ENCODE peak calls at places on chromosome 10, in five cellular contexts. K, T, U, E and Q are unnamed samples.

GRCh38 chr10:93954726-93955363 is 38.9 kb upstream of the PLCE1 start:
- DNase-seq in U (no peak), T (no peak), E (no peak), K (no peak), Q (no peak)

GRCh38 chr10:74050653-74051052 is 52.7 kb downstream of the VCL start:
- DNase-seq in U (no peak), T (no peak), E (no peak), K (no peak), Q (no peak)

GRCh38 chr10:132132391-132132841 is 54.3 kb upstream of the DPYSL4 start:
- DNase-seq in T (no peak), U (no peak), E (no peak), K (no peak), Q (no peak)

GRCh38 chr10:98257961-98258360 is 10.0 kb downstream of the LOXL4 start:
- DNase-seq in T (no peak), E (no peak), U (no peak), K (no peak), Q (no peak)

GRCh38 chr10:132439025-132439388 is 42.0 kb downstream of the PWWP2B start:
- DNase-seq in E (no peak), U (no peak), T (no peak), K (no peak), Q (no peak)

GRCh38 chr10:95741807-95742528 is 14.0 kb upstream of the ENTPD1 start:
- DNase-seq in E (peak; percentile 60), T (peak; percentile 78), U (no peak), K (no peak), Q (no peak)

GRCh38 chr10:43390791-43391190 is 18.2 kb downstream of the HNRNPF start:
- DNase-seq in U (no peak), T (no peak), E (no peak), K (peak; percentile 42), Q (no peak)

GRCh38 chr10:95355241-95355779 is 64.5 kb upstream of the PDLIM1 start:
- DNase-seq in E (no peak), K (peak; percentile 74), U (no peak), T (no peak), Q (no peak)

GRCh38 chr10:28367865-28368541 is 65.1 kb upstream of the MPP7 start:
- DNase-seq in E (peak; percentile 68), U (no peak), T (no peak), K (no peak), Q (no peak)

GRCh38 chr10:36670616-36671402 is 454.6 kb upstream of the ANKRD30A start:
- DNase-seq in K (no peak), T (no peak), U (no peak), E (no peak), Q (no peak)

GRCh38 chr10:96740579-96741281 is 20.4 kb upstream of the PIK3AP1 start:
- DNase-seq in U (no peak), K (no peak), T (no peak), E (no peak), Q (no peak)

GRCh38 chr10:13105184-13105583 is 5.2 kb downstream of the OPTN start:
- DNase-seq in E (no peak), U (no peak), K (peak; percentile 17), T (no peak), Q (no peak)

DNA sequence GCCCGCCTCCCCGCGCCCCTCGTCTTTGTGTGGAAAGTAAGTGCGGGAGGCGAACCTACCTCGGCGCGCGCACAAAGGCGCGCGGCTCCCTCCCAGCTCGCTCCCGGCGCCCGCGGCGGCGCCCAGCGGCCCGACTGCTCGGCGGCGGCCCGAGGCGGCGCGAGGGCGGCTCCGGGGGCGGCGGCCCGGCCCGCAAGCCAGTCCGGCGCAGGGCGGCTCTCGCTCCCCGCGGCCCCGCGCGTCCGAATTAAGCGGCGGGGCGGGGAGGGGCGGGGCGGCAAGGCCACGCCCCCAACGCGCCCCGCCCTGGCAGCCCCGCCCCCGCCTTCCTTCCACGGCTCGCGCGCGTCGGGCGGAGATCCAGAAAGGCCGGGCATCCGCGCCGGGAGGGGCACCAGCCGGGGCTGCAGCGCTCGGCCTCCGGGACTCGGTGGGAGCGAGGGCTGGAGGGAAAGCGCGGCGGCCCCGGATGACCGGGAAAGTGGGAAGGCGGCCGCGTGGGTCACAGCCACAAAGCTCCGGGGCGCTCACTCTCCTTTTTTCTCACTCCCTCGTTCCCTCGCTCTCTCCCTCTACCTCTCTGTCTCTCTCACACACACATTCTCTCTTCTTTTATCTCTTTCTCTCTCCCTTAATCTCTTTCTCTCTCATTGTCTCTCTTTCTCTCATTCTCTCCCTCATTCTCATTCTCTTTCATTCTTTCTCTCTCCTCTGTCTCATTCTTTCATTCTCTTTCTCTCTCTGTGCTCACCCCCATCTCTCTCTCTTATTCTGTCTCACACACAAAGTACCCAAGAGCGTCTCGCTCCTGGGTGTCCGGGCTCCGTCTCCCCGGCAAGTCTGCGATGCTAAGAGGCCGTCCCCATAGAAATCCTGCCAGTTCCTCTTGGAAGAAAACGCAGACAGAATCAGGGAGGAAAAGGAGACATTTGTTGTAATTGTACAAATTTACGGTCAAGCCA is 170.2 kb downstream of the FAM107B start:
- DNase-seq in K (no peak), T (peak; percentile 71), U (peak; percentile 67), E (no peak), Q (peak; percentile 18)
- TF ChIP-seq ZNF274 in K (no peak), T (no peak), U (no peak), E (no peak), Q (no peak)

GRCh38 chr10:103855852-103856496 is 598 bp upstream of the SH3PXD2A start:
- DNase-seq in T (no peak), E (no peak), K (peak; percentile 52), U (peak; percentile 69), Q (no peak)

GRCh38 chr10:103854265-103854686 is 1.1 kb downstream of the SH3PXD2A start:
- DNase-seq in K (peak; percentile 80), U (peak; percentile 64), E (no peak), T (no peak), Q (no peak)

GRCh38 chr10:103856497-103857175 is 1.3 kb upstream of the SH3PXD2A start:
- DNase-seq in E (no peak), T (no peak), U (no peak), K (peak; percentile 19), Q (no peak)

GRCh38 chr10:103854687-103855423 is 521 bp downstream of the SH3PXD2A start:
- DNase-seq in U (peak; percentile 76), K (no peak), E (no peak), T (no peak), Q (no peak)

GRCh38 chr10:103855424-103855823 is at the start of gene SH3PXD2A:
- DNase-seq in T (no peak), U (peak; percentile 78), E (no peak), K (peak; percentile 19), Q (no peak)
- H3K27ac ChIP-seq in T (no peak within 1 kb of the TSS), U (no peak within 1 kb of the TSS), E (no peak within 1 kb of the TSS), K (peak within 1 kb of the TSS; percentile 76), Q (no peak within 1 kb of the TSS)

DNA sequence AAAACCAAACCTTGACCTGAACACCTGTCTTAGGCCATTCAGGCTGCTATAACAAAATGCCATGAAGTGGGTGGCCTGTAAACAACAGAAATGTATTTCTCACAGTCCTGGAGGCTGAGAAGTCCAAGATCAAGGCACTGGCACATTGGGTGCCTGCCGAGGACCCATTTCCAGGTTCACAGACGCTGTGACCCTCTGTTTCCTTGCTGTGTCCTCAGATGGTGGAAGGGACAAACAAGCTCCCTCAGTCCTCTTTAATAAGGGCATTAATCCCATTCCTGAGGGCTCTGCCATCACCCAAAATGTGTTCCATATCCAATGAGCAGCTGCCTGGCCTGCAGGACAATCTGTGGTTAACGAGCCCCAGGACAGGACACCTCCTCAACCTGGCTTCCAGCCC is 67.6 kb downstream of the ITGB1 start:
- DNase-seq in K (no peak), U (no peak), T (no peak), E (no peak), Q (no peak)
- TF ChIP-seq ZNF274 in K (no peak), U (no peak), T (no peak), E (no peak), Q (no peak)

GRCh38 chr10:104092749-104093148 is 7.1 kb upstream of the COL17A1 start:
- DNase-seq in T (no peak), U (no peak), E (no peak), K (no peak), Q (no peak)

GRCh38 chr10:104098360-104098925 is 12.8 kb upstream of the COL17A1 start:
- DNase-seq in T (no peak), E (no peak), K (no peak), U (no peak), Q (no peak)

GRCh38 chr10:104099274-104099673 is 13.6 kb upstream of the COL17A1 start:
- DNase-seq in K (no peak), T (no peak), E (no peak), U (no peak), Q (no peak)

GRCh38 chr10:104099941-104100340 is 14.3 kb upstream of the COL17A1 start:
- DNase-seq in E (no peak), K (no peak), T (no peak), U (no peak), Q (no peak)

DNA sequence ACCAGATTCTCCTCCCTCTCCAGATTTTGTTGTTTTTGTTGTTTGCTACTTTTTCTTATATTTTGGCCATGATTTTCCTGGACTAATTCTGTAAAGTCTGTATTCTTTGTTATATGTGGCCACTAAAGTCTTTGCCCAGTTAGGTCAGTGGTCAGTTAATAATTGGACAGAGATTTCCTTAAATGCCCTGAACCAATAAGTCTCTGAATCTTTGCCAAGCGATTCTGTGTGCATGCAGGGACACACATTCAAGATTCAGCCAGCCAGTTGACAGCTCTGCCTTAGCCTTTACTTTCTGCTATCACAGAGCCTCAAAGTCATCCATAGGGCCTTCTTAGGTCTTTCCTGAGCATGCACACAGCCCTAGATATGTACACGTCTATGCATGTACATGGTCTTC is 11.0 kb upstream of the COL17A1 start:
- DNase-seq in E (no peak), T (no peak), K (no peak), U (no peak), Q (no peak)
- H3K27ac ChIP-seq in E (no peak overlapping the region), T (no peak overlapping the region), K (no peak overlapping the region), U (no peak overlapping the region), Q (no peak overlapping the region)

DNA sequence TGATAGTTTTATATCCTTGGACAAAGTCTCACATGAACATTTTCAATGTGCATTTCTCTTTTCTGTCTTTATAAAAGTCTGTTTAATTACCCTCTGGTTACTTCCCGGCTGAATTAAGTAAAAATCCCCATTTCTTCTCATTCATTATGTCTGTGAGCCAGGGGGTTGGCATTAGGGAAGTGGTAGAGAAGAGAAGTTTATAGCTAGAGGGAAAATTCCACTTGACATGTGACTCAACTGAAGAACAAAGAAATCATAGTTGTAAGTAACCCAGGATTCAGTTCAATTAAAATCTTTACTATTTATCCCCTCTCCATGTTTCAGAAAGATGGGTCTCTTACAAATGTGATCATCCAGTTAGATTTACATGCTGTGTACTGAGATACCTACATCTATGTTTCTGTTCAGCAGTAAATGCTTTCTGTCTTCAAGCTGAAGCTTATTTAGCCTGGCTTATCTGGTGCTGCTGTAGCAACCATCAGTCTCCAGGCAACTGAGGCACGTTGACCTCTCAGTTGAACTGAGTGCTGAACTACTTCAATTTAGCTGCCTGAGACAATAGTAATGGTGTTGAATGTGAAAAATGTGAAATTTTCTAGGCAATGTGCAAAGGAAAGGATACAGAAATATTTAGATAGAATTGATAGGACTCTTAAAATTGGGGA is 181.6 kb downstream of the MLLT10 start:
- DNase-seq in T (no peak), E (no peak), U (no peak), K (no peak), Q (peak; percentile 15)
- TF ChIP-seq ZNF274 in T (no peak), E (no peak), U (no peak), K (no peak), Q (no peak)